ENCODE peak calls at places on chromosomes 11 and 22, in ten cellular contexts. D is GM23248; T is mucosa of descending colon; R is HEK293T; F is NCI-H2171; B is astrocyte of the hippocampus; J is activated CD4-positive, alpha-beta T cell treated with anti-CD3 and anti-CD28 coated beads, Interleukin-2, amount 50 U/mL, for 24 hours; L is HuH-7.5; X is HT-29; Q is AG08395. A is an unnamed sample.

GRCh38 chr11:102494216-102494615 is 36.3 kb downstream of the MMP7 start:
- DNase-seq in J (no peak), Q (peak; percentile 17), T (peak; percentile 40), L (no peak), B (peak; percentile 76), D (peak; percentile 89), R (no peak), X (peak; percentile 88), F (no peak), A (no peak)

GRCh38 chr22:23784215-23784732 is 2.5 kb upstream of the SMARCB1 start:
- DNase-seq in D (no peak), J (no peak), X (no peak), Q (peak; percentile 19), R (no peak), L (peak; percentile 75), F (no peak), T (peak; percentile 78), B (peak; percentile 86), A (no peak)

GRCh38 chr22:33521879-33522665 is 398.2 kb downstream of the LARGE1 start:
- DNase-seq in Q (no peak), R (no peak), J (no peak), T (no peak), L (no peak), F (no peak), D (no peak), B (no peak), X (no peak), A (no peak)

GRCh38 chr11:4626207-4627105 is 10.8 kb upstream of the OR51D1 start:
- DNase-seq in T (no peak), L (no peak), B (peak; percentile 70), R (peak; percentile 42), X (peak; percentile 95), D (peak; percentile 69), Q (peak; percentile 48), J (no peak), F (peak; percentile 34), A (peak; percentile 41)

GRCh38 chr11:33256031-33256807 is 962 bp upstream of the HIPK3 start:
- DNase-seq in B (no peak), Q (no peak), J (no peak), L (no peak), X (peak; percentile 24), R (no peak), D (peak; percentile 49), F (no peak), T (peak; percentile 43), A (no peak)

GRCh38 chr11:31375866-31376265 is 6.2 kb downstream of the DNAJC24 start:
- DNase-seq in J (no peak), F (no peak), D (no peak), T (no peak), X (no peak), R (no peak), B (no peak), Q (no peak), L (no peak), A (no peak)

GRCh38 chr22:45212992-45213751 is 27.5 kb downstream of the KIAA0930 start:
- DNase-seq in L (no peak), Q (peak; percentile 70), J (no peak), X (no peak), F (no peak), D (peak; percentile 90), B (peak; percentile 58), T (no peak), R (no peak), A (no peak)

GRCh38 chr11:32312865-32313403 is 122.4 kb downstream of the WT1 start:
- DNase-seq in L (peak; percentile 47), X (peak; percentile 81), J (no peak), F (no peak), T (no peak), B (peak; percentile 47), Q (peak; percentile 73), R (peak; percentile 69), D (peak; percentile 92), A (peak; percentile 24)

GRCh38 chr11:129861702-129862107 is 33.7 kb downstream of the NFRKB start:
- DNase-seq in J (no peak), D (peak; percentile 95), F (no peak), R (peak; percentile 25), T (peak; percentile 67), Q (peak; percentile 94), B (peak; percentile 96), L (peak; percentile 70), X (peak; percentile 99), A (no peak)

GRCh38 chr22:39628563-39629080 is 58.1 kb downstream of the CACNA1I start:
- DNase-seq in D (no peak), F (no peak), B (no peak), X (no peak), J (no peak), L (no peak), Q (no peak), R (no peak), T (no peak), A (no peak)

GRCh38 chr11:92601048-92601447 is 368.4 kb upstream of the MTNR1B start:
- DNase-seq in B (no peak), T (no peak), L (no peak), J (no peak), D (no peak), F (no peak), X (no peak), Q (no peak), R (no peak), A (no peak)

GRCh38 chr22:46013460-46014416 is 36.8 kb upstream of the WNT7B start:
- DNase-seq in Q (peak; percentile 96), R (peak; percentile 89), D (peak; percentile 99), F (peak; percentile 85), J (peak; percentile 82), L (peak; percentile 94), B (peak; percentile 98), X (peak; percentile 91), T (peak; percentile 95), A (peak; percentile 74)

GRCh38 chr22:26322179-26322905 is 106.7 kb upstream of the ASPHD2 start:
- DNase-seq in Q (peak; percentile 92), D (peak; percentile 99), B (peak; percentile 72), F (no peak), L (no peak), R (no peak), J (no peak), X (no peak), T (no peak), A (no peak)

GRCh38 chr22:26553056-26553752 is 36.7 kb downstream of the TPST2 start:
- DNase-seq in X (no peak), F (peak; percentile 69), R (no peak), L (no peak), B (peak; percentile 85), Q (peak; percentile 92), T (no peak), D (peak; percentile 91), J (no peak), A (no peak)

GRCh38 chr11:1925373-1926155 is 6.1 kb downstream of the TNNT3 start:
- DNase-seq in F (no peak), T (no peak), B (no peak), X (no peak), L (no peak), Q (no peak), J (no peak), D (no peak), R (no peak), A (no peak)

GRCh38 chr22:12601870-12602779 is 2925.9 kb upstream of the OR11H1 start:
- DNase-seq in D (no peak), Q (no peak), B (peak; percentile 1), F (no peak), R (no peak), L (no peak), J (no peak), T (peak; percentile 38), X (no peak), A (no peak)

GRCh38 chr11:126630893-126631292 is 275.4 kb downstream of the ST3GAL4 start:
- DNase-seq in F (no peak), T (no peak), J (no peak), R (no peak), B (no peak), D (no peak), X (no peak), Q (no peak), L (no peak), A (no peak)

A was measured in DMS 273 treated with DMSO at 0.1 percent for 48 hours.